ENCODE peak calls at places on chromosomes 3 and 15, in seven cellular contexts. S is right atrium auricular region, C is MG63, R is BE2C, E is Peyer's patch, G is mesendoderm, J is stomach. D is an unnamed sample.

GRCh38 chr15:69976366-69976994 is 121.2 kb downstream of the TLE3 start:
- DNase-seq in E (no peak), S (no peak), J (no peak), G (peak; percentile 70), R (no peak), C (no peak), D (no peak)

GRCh38 chr15:43210172-43210745 is 10.6 kb downstream of the EPB42 start:
- DNase-seq in R (no peak), S (no peak), E (no peak), C (no peak), J (no peak), G (no peak), D (no peak)

GRCh38 chr3:112109313-112109712 is 23.1 kb downstream of the C3orf52 start:
- DNase-seq in G (no peak), R (no peak), S (no peak), C (no peak), E (no peak), J (no peak), D (no peak)

GRCh38 chr3:69326821-69327433 is 59.0 kb downstream of the FRMD4B start:
- DNase-seq in E (peak; percentile 22), R (no peak), J (no peak), G (no peak), S (no peak), C (no peak), D (no peak)

GRCh38 chr3:59654120-59654952 is 604.5 kb upstream of the CFAP20DC start:
- DNase-seq in S (peak; percentile 63), C (no peak), J (no peak), R (no peak), G (no peak), E (no peak), D (peak; percentile 70)

GRCh38 chr15:52261498-52262242 is 33.9 kb downstream of the MYO5C start:
- DNase-seq in R (peak; percentile 62), J (peak; percentile 65), E (peak; percentile 69), C (peak; percentile 39), G (peak; percentile 99), S (peak; percentile 77), D (peak; percentile 41)

GRCh38 chr15:22887157-22887951 is 48.9 kb downstream of the NIPA2 start:
- DNase-seq in E (no peak), G (no peak), C (peak; percentile 70), R (peak; percentile 39), S (peak; percentile 65), J (no peak), D (peak; percentile 69)

GRCh38 chr3:42851228-42851834 is 24.3 kb downstream of the CYP8B1 start:
- DNase-seq in E (no peak), G (no peak), S (peak; percentile 51), R (no peak), J (no peak), C (no peak), D (no peak)

DNA sequence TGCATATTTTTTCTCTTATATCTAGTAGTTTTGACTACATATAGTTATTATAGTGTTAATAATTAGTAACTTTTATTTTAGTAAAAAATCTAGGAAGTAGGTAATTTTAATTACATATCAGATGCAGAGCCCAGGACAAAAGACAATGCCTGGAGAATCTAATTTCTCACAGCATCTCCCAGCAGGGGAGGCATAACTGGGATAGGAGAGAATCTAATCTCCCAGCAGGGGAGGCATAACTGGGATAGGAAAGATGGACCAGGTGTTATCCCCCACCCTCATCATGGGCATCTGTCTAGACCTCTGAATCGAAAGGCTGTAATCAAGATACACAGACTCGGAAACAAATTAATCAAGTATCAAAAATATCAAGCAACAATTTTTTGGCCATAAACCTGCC is 58.2 kb downstream of the OSTN start:
- DNase-seq in R (no peak), G (peak; percentile 60), S (no peak), J (no peak), E (no peak), C (no peak), D (no peak)
- H3K4me3 ChIP-seq in R (no peak overlapping the region), G (no peak overlapping the region), S (no peak overlapping the region), J (no peak overlapping the region), E (no peak overlapping the region), C (no peak overlapping the region), D (no peak overlapping the region)

DNA sequence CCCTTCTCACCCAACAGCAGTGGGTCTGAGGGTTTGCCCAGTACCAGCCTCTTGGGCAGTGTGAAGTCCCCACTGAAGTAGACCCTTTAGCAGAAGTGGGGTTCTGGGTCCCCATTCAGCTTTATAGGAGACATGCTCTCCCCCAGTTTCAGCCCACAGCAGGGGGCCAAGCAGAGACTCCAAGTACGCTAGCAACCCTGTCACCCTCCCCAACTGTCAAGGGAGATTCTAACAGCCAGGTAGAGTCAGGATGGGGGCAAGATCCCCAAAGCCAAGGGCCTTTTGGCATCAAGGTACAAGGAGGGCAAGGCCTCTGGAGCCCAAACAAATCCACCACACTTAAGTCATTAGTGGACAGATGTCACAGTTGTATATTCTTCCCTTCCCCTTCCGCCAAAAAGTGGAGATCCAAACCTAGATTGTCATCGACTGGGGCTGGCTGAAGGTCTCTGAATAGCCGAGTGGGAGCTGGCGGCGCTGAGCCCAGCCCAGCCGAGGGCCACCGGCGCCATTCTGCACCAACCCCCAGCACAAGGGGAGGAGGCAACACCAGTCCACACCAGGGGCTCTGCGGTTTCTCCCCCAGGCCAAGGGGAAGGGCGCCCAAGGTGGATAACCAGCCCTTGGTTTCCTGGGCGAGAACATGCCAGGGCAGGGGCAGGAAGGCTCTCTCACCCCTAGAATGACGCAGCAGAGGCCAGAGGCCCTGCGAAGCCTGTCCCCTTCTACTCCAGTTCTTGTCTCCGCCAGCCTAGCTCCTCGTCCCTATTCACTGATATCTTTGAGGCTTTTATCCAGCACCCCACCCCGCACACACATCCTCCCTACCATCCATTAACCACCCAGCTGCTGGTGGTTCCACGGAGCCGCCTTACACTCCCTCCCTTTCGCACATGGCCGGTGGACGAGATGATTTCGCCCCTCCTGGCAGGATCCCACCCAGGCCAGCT is 1.5 kb downstream of the RBPMS2 start:
- DNase-seq in C (no peak), R (no peak), E (no peak), G (peak; percentile 60), J (no peak), S (no peak), D (no peak)
- H3K4me3 ChIP-seq in C (peak overlapping the region; percentile 46), R (no peak overlapping the region), E (no peak overlapping the region), G (peak overlapping the region; percentile 83), J (peak overlapping the region; percentile 72), S (peak overlapping the region; percentile 83), D (peak overlapping the region; percentile 67)

GRCh38 chr3:50272911-50273688 is 4.2 kb downstream of the SEMA3B start:
- DNase-seq in C (peak; percentile 56), G (peak; percentile 79), S (peak; percentile 89), J (peak; percentile 93), R (peak; percentile 71), E (peak; percentile 84), D (peak; percentile 86)
- H3K4me3 ChIP-seq in C (no peak overlapping the region), G (no peak overlapping the region), S (peak overlapping the region; percentile 44), J (peak overlapping the region; percentile 47), R (no peak overlapping the region), E (peak overlapping the region; percentile 24), D (peak overlapping the region; percentile 38)

DNA sequence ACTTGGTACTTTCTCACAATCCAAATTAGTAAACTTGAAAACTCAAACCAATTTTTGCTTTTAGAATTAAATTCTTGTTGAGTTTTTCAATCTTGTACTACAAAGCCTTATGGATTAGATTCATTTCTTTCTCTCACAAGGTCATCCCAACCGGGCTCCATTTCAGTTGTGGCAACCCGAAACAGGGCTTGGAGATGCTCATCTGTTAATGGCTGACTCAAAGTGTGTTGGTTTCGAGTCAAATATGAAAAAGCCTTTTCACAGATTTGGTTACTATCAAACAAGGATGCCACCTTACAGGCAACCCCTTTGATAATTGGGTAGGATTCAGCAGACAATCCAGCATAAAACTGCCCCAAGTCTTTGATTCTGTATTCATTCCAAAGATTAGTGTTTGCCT is 1.8 kb downstream of the EPM2AIP1 start:
- DNase-seq in R (no peak), J (no peak), C (no peak), G (no peak), S (no peak), E (no peak), D (no peak)
- H3K4me3 ChIP-seq in R (peak overlapping the region; percentile 95), J (peak overlapping the region; percentile 65), C (peak overlapping the region; percentile 81), G (peak overlapping the region; percentile 12), S (peak overlapping the region; percentile 76), E (peak overlapping the region; percentile 69), D (peak overlapping the region; percentile 79)

DNA sequence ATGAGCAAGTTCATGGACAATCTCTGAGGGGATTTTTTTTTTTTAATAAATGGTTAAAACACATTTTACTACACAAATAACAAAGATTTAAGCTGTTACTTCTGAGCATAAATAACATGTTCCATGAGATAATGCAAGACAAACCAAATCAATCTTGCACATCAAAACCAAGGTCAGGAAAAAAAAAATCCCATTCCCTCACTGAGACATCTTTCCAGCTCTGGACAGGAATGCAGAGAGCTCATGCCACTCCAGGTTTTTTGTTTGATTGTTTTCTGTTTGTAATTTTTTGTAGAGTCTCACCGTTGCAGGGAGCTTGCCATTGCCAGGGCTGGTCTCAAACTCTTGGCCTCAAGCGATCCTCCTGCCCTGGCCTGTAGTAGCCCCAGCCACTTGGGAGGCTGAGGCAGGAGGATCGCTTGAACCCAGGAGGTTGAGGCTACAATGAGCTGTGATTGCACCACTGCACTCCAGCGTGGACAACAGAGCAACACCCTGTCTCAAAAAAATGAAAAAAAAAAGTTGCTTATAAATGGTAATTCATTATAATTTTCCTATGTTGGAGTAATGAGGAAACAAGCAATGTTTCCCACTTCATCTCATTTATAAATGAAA is 14.0 kb downstream of the OSBPL10 start:
- DNase-seq in G (no peak), C (no peak), J (no peak), S (no peak), E (no peak), R (no peak), D (no peak)
- H3K4me3 ChIP-seq in G (no peak overlapping the region), C (no peak overlapping the region), J (no peak overlapping the region), S (no peak overlapping the region), E (no peak overlapping the region), R (no peak overlapping the region), D (no peak overlapping the region)

GRCh38 chr3:11847607-11848006 is 922 bp upstream of the TAMM41 start:
- DNase-seq in G (peak; percentile 11), E (no peak), J (no peak), R (no peak), S (no peak), C (no peak), D (no peak)
- H3K4me3 ChIP-seq in G (no peak overlapping the region), E (no peak overlapping the region), J (no peak overlapping the region), R (no peak overlapping the region), S (no peak overlapping the region), C (no peak overlapping the region), D (peak overlapping the region; percentile 93)